ENCODE peak calls at places on chromosome 12, in four cellular contexts. W is K562, B is HepG2, H is GM12878. T is an unnamed sample.

GRCh38 chr12:87923361-87923760 is 105.8 kb downstream of the C12orf50 start:
- DNase-seq in B (no peak), H (no peak), W (no peak), T (no peak)

GRCh38 chr12:3122841-3123678 is 45.9 kb downstream of the TSPAN9 start:
- DNase-seq in W (no peak), B (no peak), H (no peak), T (no peak)

GRCh38 chr12:119668315-119668651 is 350 bp downstream of the PRKAB1 start:
- DNase-seq in B (no peak), H (no peak), W (no peak), T (no peak)

GRCh38 chr12:49368240-49368600 is 958 bp downstream of the SPATS2 start:
- DNase-seq in H (no peak), B (no peak), W (no peak), T (no peak)

GRCh38 chr12:6613776-6614512 is 6.8 kb upstream of the CHD4 start:
- DNase-seq in W (peak), B (peak), H (no peak), T (peak)

GRCh38 chr12:125178222-125178621 is 113.0 kb downstream of the AACS start:
- DNase-seq in W (no peak), B (no peak), H (no peak), T (no peak)

GRCh38 chr12:69602954-69603353 is 7.8 kb downstream of the LRRC10 start:
- DNase-seq in W (no peak), H (no peak), B (no peak), T (no peak)

GRCh38 chr12:67428431-67428830 is 159.3 kb downstream of the CAND1 start:
- DNase-seq in H (no peak), B (peak), W (no peak), T (no peak)

GRCh38 chr12:32893458-32893857 is 3.1 kb downstream of the PKP2 start:
- DNase-seq in W (no peak), B (peak), H (no peak), T (no peak)

GRCh38 chr12:97609957-97610356 is 147.4 kb downstream of the RMST start:
- DNase-seq in H (no peak), W (no peak), B (no peak), T (no peak)

GRCh38 chr12:57127101-57127709 is 1.1 kb upstream of the LRP1 start:
- DNase-seq in W (peak), H (no peak), B (peak), T (peak)

DNA sequence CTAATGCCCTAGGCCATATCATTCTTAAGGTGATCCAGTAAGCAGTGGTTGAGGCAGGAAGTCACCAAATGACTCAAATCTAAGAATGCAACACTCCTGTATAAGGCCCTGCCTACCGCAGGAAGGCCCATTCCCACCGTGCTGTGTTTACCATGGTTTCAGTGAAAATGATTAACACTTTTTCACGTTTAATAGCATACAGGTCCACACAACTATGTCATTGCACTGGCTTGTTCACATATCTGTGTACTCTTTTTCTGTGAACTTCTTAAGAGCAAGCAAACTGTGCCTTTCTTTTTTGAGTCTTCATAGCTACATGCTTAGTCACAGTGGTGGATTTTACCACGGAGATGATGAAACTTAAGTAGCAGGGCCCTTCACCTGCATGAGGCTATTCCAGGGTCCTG is 214.9 kb downstream of the CNTN1 start:
- DNase-seq in W (no peak), B (no peak), H (peak), T (peak)
- TF ChIP-seq SMC3 in W (no peak), B (no peak), H (no peak), T (peak)

GRCh38 chr12:44779766-44780165 is 96.3 kb downstream of the NELL2 start:
- DNase-seq in W (no peak), H (no peak), B (no peak), T (no peak)

GRCh38 chr12:44771485-44771884 is 104.6 kb downstream of the NELL2 start:
- DNase-seq in B (no peak), W (no peak), H (no peak), T (no peak)

GRCh38 chr12:44775916-44776315 is 100.2 kb downstream of the NELL2 start:
- DNase-seq in H (no peak), B (no peak), W (no peak), T (no peak)

GRCh38 chr12:44780221-44780770 is 95.8 kb downstream of the NELL2 start:
- DNase-seq in W (no peak), B (no peak), H (no peak), T (no peak)

DNA sequence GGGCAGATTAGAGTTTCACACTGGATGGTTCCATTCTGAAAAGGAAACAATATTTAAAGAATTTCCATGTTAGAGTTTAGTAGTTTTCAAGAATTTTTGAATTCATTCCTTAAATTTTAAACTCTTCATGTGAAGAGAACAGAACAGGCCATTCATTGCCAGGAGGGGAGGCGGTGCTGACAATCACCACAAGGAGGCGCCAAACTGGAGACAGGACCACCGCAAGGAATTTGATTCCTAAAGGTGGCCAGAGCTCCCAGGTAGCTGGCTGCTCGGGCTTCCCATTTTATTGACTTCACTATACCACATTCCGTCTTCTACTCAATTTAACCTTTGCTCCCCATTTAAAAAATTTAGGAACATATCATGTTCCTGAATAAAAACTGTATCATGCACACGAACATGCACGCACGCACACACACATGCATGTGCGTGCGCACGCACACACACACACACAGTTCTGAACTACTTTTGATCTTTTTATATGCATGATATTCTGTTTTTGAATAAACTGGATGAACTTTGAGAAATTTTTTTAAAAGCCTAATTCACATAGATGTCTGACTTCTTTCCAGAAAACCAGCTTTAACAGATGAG is 101.2 kb downstream of the NELL2 start:
- DNase-seq in B (peak), H (no peak), W (peak), T (peak)
- TF ChIP-seq ESRRA in B (no peak), H (no peak), W (no peak), T (no peak)

DNA sequence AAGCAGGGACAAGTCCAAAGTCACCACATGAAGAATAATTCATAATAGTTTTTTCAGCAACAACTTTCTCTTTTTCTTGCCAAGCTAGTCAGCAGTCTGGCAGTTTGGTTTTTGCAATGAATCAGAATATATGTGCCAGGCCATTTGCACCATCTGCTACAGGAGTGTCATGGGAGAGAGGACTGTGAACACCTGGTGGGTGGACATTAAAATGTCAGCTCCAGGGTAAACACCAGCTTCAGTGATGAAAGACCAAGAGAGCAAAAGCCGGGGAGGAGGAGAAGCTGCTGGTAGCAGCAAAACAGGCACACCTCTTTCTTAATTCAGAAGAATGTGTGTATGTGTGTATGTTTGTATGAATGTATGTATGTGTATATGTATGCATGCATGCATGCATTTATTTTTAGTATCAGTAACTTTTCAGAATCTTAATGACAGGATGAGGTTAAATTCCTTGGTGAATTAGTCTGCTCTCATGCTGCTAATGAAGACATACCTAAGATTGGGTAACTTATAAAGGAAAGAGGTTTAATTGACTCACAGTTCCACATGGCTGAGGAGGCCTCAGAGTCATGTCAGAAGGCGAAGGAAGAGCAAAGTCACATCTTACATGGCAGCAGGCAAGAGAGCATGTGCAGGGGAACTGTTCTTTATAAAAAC is 357.4 kb upstream of the PRICKLE1 start:
- DNase-seq in B (no peak), W (no peak), H (no peak), T (no peak)
- TF ChIP-seq SMC3 in B (no peak), W (no peak), H (no peak), T (no peak)

DNA sequence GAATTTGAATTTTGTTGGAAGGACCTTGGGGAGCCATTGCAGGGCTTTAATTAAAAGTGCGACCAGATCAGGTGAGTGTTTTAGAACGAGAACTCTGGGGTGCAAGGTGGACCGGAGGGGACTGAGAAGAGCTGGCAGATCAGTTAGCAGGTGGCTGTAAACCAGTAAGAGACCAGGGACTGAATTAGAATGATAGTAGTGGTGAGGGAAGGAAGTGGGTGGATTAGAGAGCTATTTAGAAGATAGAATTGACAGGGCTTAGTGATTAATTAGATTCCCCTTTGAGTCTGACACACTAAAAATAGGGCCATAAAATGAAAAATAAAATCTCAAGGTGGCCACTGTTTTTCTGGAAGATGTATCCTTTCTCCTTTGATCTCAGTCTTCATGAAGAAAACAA is 44.8 kb downstream of the PLXNC1 start:
- DNase-seq in H (no peak), W (no peak), B (no peak), T (no peak)
- TF ChIP-seq ESRRA in H (no peak), W (no peak), B (no peak), T (no peak)

DNA sequence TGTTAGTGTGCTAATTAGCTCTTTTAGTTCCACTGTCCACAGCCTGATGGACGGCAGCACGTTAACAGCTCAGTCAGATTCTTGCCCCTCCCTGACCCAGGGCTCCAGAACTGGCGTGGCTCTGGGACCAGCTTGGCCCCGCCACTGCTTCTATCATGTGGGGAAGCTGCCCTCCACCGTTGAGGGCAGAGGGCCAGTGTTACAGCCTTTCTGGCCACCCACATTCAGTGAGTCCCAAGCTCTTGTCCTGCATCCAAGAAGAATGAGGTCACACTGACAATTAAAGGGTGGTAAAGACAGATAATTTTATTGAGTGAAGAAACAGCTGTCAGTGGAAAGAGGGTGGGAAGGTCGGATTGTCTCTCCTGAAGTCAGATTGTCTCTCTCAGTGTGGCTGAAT is 36.9 kb downstream of the BCL2L14 start:
- DNase-seq in B (no peak), W (no peak), H (no peak), T (no peak)
- TF ChIP-seq SMC3 in B (no peak), W (no peak), H (no peak), T (no peak)

GRCh38 chr12:111160350-111161142 is 208.3 kb downstream of the PHETA1 start:
- DNase-seq in H (no peak), W (no peak), B (no peak), T (no peak)
- TF ChIP-seq ESRRA in H (no peak), W (no peak), B (no peak), T (no peak)

DNA sequence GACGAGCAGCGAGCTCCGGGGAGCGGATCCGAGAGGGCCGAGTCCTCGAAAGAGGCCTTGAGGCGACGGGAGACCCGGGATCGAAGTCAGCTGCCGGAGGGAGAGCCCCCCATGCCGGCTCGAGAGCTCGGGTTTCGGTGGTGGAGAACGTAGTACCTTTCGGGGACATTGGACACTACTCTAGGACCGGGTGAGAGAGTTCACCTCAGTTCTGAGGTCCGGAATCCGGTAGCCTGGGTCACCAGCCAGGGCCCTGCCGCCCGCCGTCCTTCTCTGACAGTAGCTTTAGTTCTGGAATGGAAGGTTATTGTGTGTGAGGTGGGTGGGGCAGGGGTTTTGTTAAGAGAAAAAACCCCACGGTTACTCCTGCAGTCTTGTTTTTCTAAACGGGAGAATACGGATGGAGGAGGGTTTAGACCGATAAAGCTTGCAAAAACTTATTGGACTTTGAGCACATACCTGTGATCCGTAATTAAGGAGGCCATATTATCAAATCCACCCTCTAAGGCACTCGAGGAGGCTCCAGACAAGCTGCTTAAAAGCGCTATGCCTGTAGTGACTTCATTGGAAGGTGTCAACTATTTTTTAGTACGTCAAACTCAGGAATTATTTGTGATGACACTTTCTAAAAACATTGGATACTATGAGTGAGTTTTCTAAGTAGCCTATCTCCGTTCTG is 765 bp downstream of the SCYL2 start:
- DNase-seq in W (no peak), B (peak), H (no peak), T (no peak)
- TF ChIP-seq SMC3 in W (no peak), B (no peak), H (no peak), T (no peak)

DNA sequence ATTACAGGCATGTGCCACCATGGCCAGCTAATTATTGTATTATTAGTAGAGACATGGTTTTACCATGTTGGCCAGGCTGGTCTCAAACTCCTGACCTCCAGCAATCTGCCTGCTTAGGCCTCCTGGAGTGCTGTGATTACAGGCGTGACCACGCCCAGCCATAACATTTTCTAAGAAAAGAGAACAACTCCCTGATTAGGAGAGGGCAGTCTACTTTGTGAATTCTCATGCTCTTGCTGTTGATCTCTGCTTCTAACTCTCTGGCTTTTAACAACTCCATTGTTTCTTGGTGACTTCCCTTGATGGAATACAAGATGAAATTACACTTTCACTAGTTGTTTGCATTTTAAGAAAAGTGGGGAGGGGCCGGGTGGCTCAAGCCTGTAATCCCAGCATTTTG is 33.6 kb downstream of the SSH1 start:
- DNase-seq in B (no peak), H (no peak), W (no peak), T (no peak)
- TF ChIP-seq ESRRA in B (no peak), H (no peak), W (no peak), T (no peak)

GRCh38 chr12:58588771-58589170 is 331.5 kb downstream of the LRIG3 start:
- DNase-seq in H (no peak), B (no peak), W (no peak), T (no peak)
- TF ChIP-seq SMC3 in H (no peak), B (no peak), W (no peak), T (no peak)

DNA sequence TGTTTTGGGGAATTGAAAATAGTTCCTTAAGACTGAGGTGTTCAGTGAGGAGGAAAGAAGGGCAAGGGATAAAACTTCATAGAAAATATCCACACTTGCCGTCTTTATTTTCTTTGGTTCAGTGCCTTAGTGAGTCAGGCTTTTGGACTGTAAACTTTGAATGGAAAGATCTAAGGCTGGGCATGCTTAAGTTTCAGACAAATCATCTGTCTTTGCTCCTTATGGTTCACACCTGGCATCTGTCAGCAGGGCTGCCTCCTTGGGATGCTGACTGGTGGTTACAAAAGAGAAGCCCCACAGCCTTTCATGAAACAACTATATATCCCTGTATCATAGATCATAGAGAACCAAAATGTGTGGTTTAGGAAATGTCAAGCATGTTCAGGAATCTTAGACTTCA is 136.3 kb upstream of the PRICKLE1 start:
- DNase-seq in H (no peak), B (no peak), W (no peak), T (no peak)
- TF ChIP-seq ESRRA in H (no peak), B (no peak), W (no peak), T (no peak)